ENCODE peak calls at places on chromosome 2, in four cellular contexts. G is HCT116, U is MM.1S, F is PC-3. W is an unnamed sample. For H3K36me3 and H3K4me1, the result is how much of the 10 kb centered on the place peaks cover.

GRCh38 chr2:41806286-41806685 is 241.5 kb upstream of the PKDCC start:
- DNase-seq in G (no peak), U (no peak), F (no peak), W (no peak)

GRCh38 chr2:88837511-88838160 is 146.2 kb downstream of the RPIA start:
- DNase-seq in G (no peak), U (no peak), F (no peak), W (no peak)

GRCh38 chr2:1856922-1857321 is 112.6 kb upstream of the PXDN start:
- DNase-seq in G (no peak), U (no peak), F (peak), W (peak)

GRCh38 chr2:174344716-174345472 is 10.1 kb downstream of the SP9 start:
- DNase-seq in G (peak), U (peak), F (peak), W (peak)

GRCh38 chr2:57965219-57965618 is 81.4 kb upstream of the VRK2 start:
- DNase-seq in G (no peak), U (no peak), F (no peak), W (no peak)

GRCh38 chr2:148643421-148643820 is 1.1 kb upstream of the EPC2 start:
- DNase-seq in G (no peak), U (no peak), F (no peak), W (no peak)

GRCh38 chr2:74740395-74741075 is 86.5 kb downstream of the SEMA4F start:
- DNase-seq in G (peak), U (no peak), F (peak), W (peak)

GRCh38 chr2:85549826-85550225 is 10.9 kb downstream of the MAT2A start:
- DNase-seq in G (no peak), U (no peak), F (peak), W (peak)

GRCh38 chr2:95325590-95326432 is 28.7 kb downstream of the KCNIP3 start:
- DNase-seq in G (no peak), U (no peak), F (no peak), W (no peak)

GRCh38 chr2:40434638-40435296 is 17.1 kb downstream of the SLC8A1 start:
- DNase-seq in G (peak), U (no peak), F (peak), W (peak)

GRCh38 chr2:85769236-85769986 is 15.6 kb downstream of the ATOH8 start:
- DNase-seq in G (no peak), U (no peak), F (no peak), W (no peak)

GRCh38 chr2:144553379-144553778 is 33.5 kb upstream of the ZEB2 start:
- DNase-seq in G (no peak), U (no peak), F (peak), W (peak)

GRCh38 chr2:205808493-205809121 is 126.3 kb downstream of the NRP2 start:
- DNase-seq in G (no peak), U (no peak), F (no peak), W (no peak)

GRCh38 chr2:58913082-58913726 is 672.1 kb upstream of the FANCL start:
- DNase-seq in G (no peak), U (no peak), F (no peak), W (no peak)

GRCh38 chr2:238457927-238458324 is 31.2 kb downstream of the ASB1 start:
- DNase-seq in G (no peak), U (no peak), F (no peak), W (no peak)

GRCh38 chr2:173858297-173858731 is 106.9 kb downstream of the SP3 start:
- DNase-seq in G (no peak), U (no peak), F (peak), W (no peak)

GRCh38 chr2:26523750-26524149 is 45.8 kb upstream of the OTOF start:
- DNase-seq in G (no peak), U (no peak), F (no peak), W (no peak)

GRCh38 chr2:51003345-51004192 is 28.4 kb downstream of the NRXN1 start:
- DNase-seq in G (no peak), U (no peak), F (peak), W (peak)

GRCh38 chr2:586518-587370 is 90.5 kb downstream of the TMEM18 start:
- DNase-seq in G (no peak), U (no peak), F (no peak), W (no peak)

GRCh38 chr2:147076634-147077033 is 768.2 kb upstream of the ACVR2A start:
- DNase-seq in G (no peak), U (no peak), F (peak), W (peak)

GRCh38 chr2:113183703-113184102 is 9.9 kb downstream of the PSD4 start:
- DNase-seq in G (no peak), U (no peak), F (no peak), W (no peak)

GRCh38 chr2:152571035-152571766 is 146.1 kb downstream of the PRPF40A start:
- DNase-seq in G (no peak), U (no peak), F (peak), W (no peak)
- H3K4me2 ChIP-seq in G (no peak), U (no peak), F (peak), W (peak)

DNA sequence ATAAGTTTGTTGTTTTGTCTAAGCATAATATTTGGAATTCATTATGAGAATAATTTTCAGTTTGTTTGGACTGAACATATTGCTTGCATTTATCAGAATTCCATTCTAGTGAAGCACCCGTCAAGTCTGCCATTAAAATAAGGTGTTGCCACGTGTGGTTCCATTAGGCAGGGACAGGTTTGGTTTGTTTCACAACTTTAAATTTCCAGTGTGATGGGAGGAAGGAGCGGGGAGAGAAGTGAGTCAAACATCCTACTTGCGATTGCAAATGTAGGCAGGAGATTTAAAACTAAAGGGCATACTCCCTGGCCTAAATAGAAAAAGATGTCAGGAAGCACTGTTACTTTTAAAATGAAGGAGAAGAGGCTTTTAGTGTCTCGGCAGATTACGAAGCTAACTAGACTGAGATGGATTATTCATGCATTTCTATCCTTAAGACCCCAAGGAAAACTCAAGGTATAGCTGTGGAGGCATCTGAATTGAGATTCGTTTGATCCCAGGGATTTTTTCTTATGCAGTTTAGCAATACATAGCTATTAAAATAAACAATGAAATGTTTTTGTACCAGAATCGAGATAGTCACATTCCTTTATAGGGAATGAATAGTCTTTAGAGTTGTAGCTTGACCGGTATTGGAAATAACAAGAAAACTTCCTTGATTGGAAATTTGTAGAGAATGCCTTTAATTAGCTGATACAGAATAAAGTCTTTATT is 19.8 kb downstream of the GRHL1 start:
- DNase-seq in G (no peak), U (no peak), F (peak), W (peak)
- H3K36me3 ChIP-seq in G (under half), U (under half), F (under half), W (under half)

GRCh38 chr2:105383456-105383855 is 15.4 kb downstream of the FHL2 start:
- DNase-seq in G (no peak), U (no peak), F (no peak), W (no peak)
- H3K4me1 ChIP-seq in G (under half), U (under half), F (half or more), W (under half)

DNA sequence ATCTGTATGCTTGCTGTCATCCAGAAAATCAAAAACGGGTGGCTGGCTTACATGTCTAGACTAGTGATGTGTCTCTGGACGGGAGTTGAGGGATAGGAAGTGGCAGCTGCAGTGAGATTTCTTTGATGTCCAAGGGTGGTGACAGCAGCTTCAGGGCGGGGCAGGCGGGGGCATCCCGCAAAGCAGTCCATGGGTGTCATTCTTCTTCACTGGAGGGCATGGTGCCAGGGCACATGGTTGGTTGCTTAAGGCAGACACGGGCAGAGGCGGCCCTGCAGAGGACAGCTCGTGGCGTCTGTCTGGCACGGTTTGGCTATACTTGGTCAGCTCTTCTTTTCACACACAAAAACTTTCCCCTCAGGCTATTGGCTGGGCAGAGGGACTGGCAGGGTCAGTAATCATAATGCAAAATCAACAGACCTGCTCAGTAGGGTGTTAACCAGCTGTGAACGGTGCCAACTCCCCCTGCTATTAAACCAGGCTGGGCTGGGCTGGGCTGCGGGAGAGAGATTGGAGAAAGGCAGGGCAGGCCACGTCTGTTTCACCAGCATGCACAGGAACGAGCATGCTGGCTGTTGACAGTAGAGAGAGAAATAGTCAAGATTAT is 63.7 kb downstream of the COL4A3 start:
- DNase-seq in G (no peak), U (no peak), F (peak), W (no peak)
- H3K4me2 ChIP-seq in G (peak), U (no peak), F (peak), W (peak)

GRCh38 chr2:127058656-127059252 is 48.2 kb downstream of the BIN1 start:
- DNase-seq in G (no peak), U (no peak), F (no peak), W (no peak)

GRCh38 chr2:127056631-127057370 is 50.2 kb downstream of the BIN1 start:
- DNase-seq in G (no peak), U (no peak), F (no peak), W (no peak)

GRCh38 chr2:127059559-127059958 is 47.4 kb downstream of the BIN1 start:
- DNase-seq in G (no peak), U (no peak), F (no peak), W (no peak)

GRCh38 chr2:127057371-127058245 is 49.3 kb downstream of the BIN1 start:
- DNase-seq in G (no peak), U (no peak), F (no peak), W (no peak)

DNA sequence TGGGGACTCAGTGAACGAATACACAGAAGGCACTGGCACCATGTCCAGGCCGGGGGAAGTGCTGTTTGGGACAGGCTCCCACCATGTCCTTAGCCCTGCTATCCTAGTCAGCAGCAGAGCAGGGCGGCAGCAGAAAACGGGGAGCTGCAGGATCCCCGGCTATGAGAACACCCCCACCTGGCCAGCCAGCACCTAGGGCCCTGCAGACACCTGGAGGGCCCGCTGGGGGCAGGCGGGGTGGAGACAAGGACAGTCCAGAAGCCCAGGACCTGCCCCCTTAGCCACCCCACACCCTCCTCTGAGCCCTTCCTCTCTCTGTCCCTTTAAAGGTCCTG is 48.7 kb downstream of the BIN1 start:
- DNase-seq in G (no peak), U (no peak), F (no peak), W (no peak)
- H3K36me3 ChIP-seq in G (under half), U (under half), F (under half), W (under half)

DNA sequence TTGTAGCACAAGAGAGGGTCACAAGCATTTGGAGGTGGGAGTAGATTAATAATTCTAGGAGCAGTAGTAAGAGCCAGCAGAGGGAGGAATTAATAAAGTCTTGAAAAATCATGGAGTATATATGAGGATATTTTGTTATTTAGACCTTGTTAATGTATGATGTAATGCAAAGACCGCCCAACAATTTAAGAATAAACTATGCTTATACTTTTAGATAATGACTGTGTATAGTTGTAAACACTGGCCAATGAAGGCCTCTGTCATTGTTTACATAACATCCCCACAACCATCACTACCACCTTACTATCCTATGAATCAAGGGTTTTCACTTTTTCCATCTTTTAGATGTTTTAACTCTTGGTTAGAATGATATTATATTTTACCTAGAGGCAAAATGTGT is 37.6 kb downstream of the OSR1 start:
- DNase-seq in G (no peak), U (no peak), F (no peak), W (no peak)
- H3K4me1 ChIP-seq in G (under half), U (under half), F (under half), W (under half)

GRCh38 chr2:10495311-10495987 is 47.3 kb upstream of the ODC1 start:
- DNase-seq in G (no peak), U (no peak), F (no peak), W (no peak)

GRCh38 chr2:10495988-10496313 is 47.8 kb upstream of the ODC1 start:
- DNase-seq in G (no peak), U (no peak), F (no peak), W (no peak)

GRCh38 chr2:10493636-10494281 is 45.6 kb upstream of the ODC1 start:
- DNase-seq in G (no peak), U (peak), F (peak), W (peak)

GRCh38 chr2:10493075-10493635 is 45.0 kb upstream of the ODC1 start:
- DNase-seq in G (no peak), U (no peak), F (no peak), W (no peak)

DNA sequence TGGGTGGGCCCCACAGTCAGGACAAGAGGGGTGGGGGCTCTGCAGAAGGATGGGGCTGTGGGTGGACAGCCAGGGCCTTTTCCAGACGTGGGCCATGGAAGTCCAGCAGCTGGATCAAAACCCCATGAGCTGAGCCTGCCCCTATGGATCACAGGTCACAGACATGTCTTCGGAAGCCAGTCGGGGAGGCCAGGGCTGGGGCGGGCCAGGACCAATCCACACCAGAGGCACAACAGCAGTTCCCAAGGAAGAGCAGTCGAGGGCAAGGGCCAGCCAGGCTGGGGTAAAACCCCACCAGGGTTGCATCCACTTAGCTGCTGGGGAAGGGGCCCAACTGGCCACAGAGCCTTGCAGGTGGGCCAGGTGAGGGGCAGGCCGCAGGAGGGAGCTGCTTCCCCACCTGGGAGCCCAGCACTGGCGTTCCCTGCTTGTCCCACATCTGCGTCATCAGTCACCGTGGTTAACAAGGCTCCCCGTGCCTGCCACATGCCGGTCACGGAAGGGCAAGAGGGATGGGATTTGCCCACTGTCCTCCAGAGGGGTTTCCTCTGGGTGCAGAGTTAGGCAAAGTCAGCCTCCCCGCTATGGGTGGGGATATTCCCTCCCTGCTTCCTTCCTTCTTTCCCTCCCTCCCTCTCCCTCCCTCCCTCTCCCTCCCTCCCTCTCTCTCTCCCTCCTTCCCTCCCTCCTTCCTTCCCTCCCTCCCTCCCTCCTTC is 46.4 kb upstream of the ODC1 start:
- DNase-seq in G (no peak), U (no peak), F (no peak), W (no peak)
- H3K4me2 ChIP-seq in G (no peak), U (peak), F (peak), W (peak)

DNA sequence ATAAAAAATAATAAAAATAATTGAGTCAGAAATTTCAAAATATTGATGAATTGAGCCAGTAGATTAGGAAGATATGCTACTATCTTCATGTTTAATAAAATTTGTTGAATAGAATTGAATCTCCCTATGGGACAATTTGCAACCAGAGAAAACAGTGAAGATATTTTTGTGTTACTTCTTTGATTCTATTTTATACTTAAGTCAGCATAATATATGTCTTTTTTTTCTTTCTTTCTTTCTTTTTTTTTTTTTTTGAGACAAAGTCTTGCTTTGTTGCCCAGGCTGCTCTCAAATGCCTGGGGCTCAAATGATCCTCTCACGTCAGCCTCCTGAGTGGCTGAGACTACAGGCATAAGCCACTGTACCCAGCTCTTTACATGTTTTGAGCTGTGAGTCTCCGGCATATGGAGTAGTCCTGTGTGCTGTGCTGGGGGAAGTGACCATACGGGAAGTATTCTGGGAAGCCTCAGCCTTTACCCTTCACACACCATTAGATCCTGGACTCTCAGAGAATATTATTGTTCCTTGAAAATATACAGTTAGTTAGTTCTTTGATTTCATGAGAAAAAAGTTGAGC is 13.8 kb upstream of the IAH1 start:
- DNase-seq in G (no peak), U (no peak), F (no peak), W (no peak)
- H3K36me3 ChIP-seq in G (under half), U (under half), F (under half), W (under half)